ENCODE peak calls at places on chromosomes 3 and 15, in five cellular contexts. F, T, X, H and G are unnamed samples.

GRCh38 chr3:136752327-136753111 is at the start of gene STAG1:
- DNase-seq in T (peak), F (peak), X (peak), H (peak), G (peak)

GRCh38 chr3:151008699-151009098 is 36.2 kb upstream of the CLRN1 start:
- DNase-seq in F (no peak), H (no peak), T (peak), X (peak), G (peak)

GRCh38 chr15:98649621-98649995 is 1.3 kb downstream of the IGF1R start:
- DNase-seq in T (no peak), F (no peak), H (peak), X (peak), G (no peak)

GRCh38 chr3:46856576-46857471 is 6.4 kb downstream of the MYL3 start:
- DNase-seq in X (peak), H (no peak), T (no peak), F (no peak), G (no peak)

GRCh38 chr3:177346878-177347277 is 149.6 kb upstream of the TBL1XR1 start:
- DNase-seq in X (no peak), F (no peak), H (no peak), T (no peak), G (no peak)

GRCh38 chr3:30539214-30539613 is 67.2 kb upstream of the TGFBR2 start:
- DNase-seq in H (peak), T (no peak), F (no peak), X (no peak), G (peak)

GRCh38 chr15:56205061-56205876 is 38.4 kb downstream of the RFX7 start:
- DNase-seq in T (no peak), H (no peak), X (no peak), F (no peak), G (no peak)

GRCh38 chr3:32841341-32841740 is 23.5 kb downstream of the TRIM71 start:
- DNase-seq in X (no peak), H (no peak), F (no peak), T (no peak), G (no peak)

GRCh38 chr15:77840962-77841361 is 208.2 kb upstream of the LINGO1 start:
- DNase-seq in H (no peak), T (no peak), F (no peak), X (no peak), G (no peak)

GRCh38 chr15:35691176-35691761 is 145.3 kb upstream of the DPH6 start:
- DNase-seq in F (no peak), T (peak), H (no peak), X (no peak), G (no peak)

GRCh38 chr3:74766405-74766804 is 151.9 kb upstream of the CNTN3 start:
- DNase-seq in H (no peak), X (no peak), F (no peak), T (no peak), G (no peak)

GRCh38 chr3:123757281-123757940 is 126.7 kb downstream of the MYLK start:
- DNase-seq in T (peak), F (no peak), H (peak), X (no peak), G (no peak)

GRCh38 chr3:36730965-36731364 is 33.4 kb downstream of the DCLK3 start:
- DNase-seq in X (no peak), H (no peak), F (no peak), T (no peak), G (no peak)

GRCh38 chr15:60949034-60949977 is 279.8 kb downstream of the RORA start:
- DNase-seq in T (no peak), X (no peak), H (no peak), F (no peak), G (no peak)

GRCh38 chr15:57772223-57772957 is 65.9 kb downstream of the POLR2M start:
- DNase-seq in X (peak), F (no peak), T (no peak), H (no peak), G (peak)